ENCODE peak calls at places on chromosomes 1 and 21, in seven cellular contexts. F is activated CD8-positive, alpha-beta memory T cell treated with anti-CD3 and anti-CD28 coated beads for 4 hours; D is GM06990; K is GM23248; E is Calu3; B is HFFc6; C is GM20000. S is an unnamed sample.

GRCh38 chr1:204920967-204921366 is 50.3 kb downstream of the NFASC start:
- DNase-seq in K (no peak), C (no peak), F (no peak), D (no peak), B (no peak), E (no peak), S (no peak)

GRCh38 chr1:82492168-82492567 is 691.4 kb downstream of the ADGRL2 start:
- DNase-seq in C (no peak), F (no peak), D (no peak), K (no peak), E (no peak), B (no peak), S (no peak)

GRCh38 chr1:203323587-203323986 is 18.3 kb downstream of the BTG2 start:
- DNase-seq in B (no peak), F (no peak), C (no peak), D (no peak), E (no peak), K (no peak), S (no peak)

GRCh38 chr1:17700981-17701870 is 53.9 kb upstream of the ACTL8 start:
- DNase-seq in F (no peak), C (no peak), E (no peak), K (no peak), B (no peak), D (no peak), S (no peak)

GRCh38 chr1:115296981-115297380 is 41.1 kb downstream of the NGF start:
- DNase-seq in D (peak; percentile 25), C (no peak), B (peak; percentile 33), K (peak; percentile 35), F (no peak), E (no peak), S (no peak)

GRCh38 chr1:91440845-91441244 is 36.2 kb upstream of the HFM1 start:
- DNase-seq in B (peak; percentile 6), E (no peak), C (no peak), K (peak; percentile 19), F (no peak), D (no peak), S (peak; percentile 6)

GRCh38 chr1:45796946-45797345 is 6.5 kb upstream of the MAST2 start:
- DNase-seq in D (no peak), E (no peak), F (no peak), C (no peak), K (no peak), B (no peak), S (no peak)

GRCh38 chr1:183043872-183044859 is 20.9 kb downstream of the LAMC1 start:
- DNase-seq in B (peak; percentile 94), D (no peak), K (peak; percentile 97), E (no peak), F (no peak), C (no peak), S (no peak)

GRCh38 chr1:67733741-67734690 is 49.0 kb downstream of the GADD45A start:
- DNase-seq in K (no peak), C (no peak), E (no peak), D (no peak), B (no peak), F (no peak), S (no peak)

GRCh38 chr1:200453544-200453905 is 43.7 kb upstream of the ZNF281 start:
- DNase-seq in F (no peak), B (peak; percentile 19), K (no peak), E (no peak), C (no peak), D (no peak), S (no peak)

GRCh38 chr1:15764890-15765289 is 6.3 kb downstream of the FBLIM1 start:
- DNase-seq in E (no peak), B (no peak), F (no peak), C (no peak), K (no peak), D (no peak), S (no peak)

GRCh38 chr1:44890007-44890406 is 47.0 kb upstream of the PTCH2 start:
- DNase-seq in K (no peak), E (no peak), B (no peak), D (no peak), C (no peak), F (no peak), S (no peak)

GRCh38 chr1:24745711-24746582 is 700 bp downstream of the CLIC4 start:
- DNase-seq in D (peak; percentile 62), B (peak; percentile 46), C (peak; percentile 44), F (no peak), E (peak; percentile 21), K (peak; percentile 80), S (no peak)

GRCh38 chr1:10635385-10635896 is 160.7 kb downstream of the PEX14 start:
- DNase-seq in E (no peak), D (no peak), B (no peak), C (no peak), K (peak; percentile 86), F (no peak), S (no peak)

GRCh38 chr1:205672929-205673328 is 7.4 kb downstream of the SLC45A3 start:
- DNase-seq in K (no peak), B (no peak), E (no peak), D (no peak), C (no peak), F (no peak), S (no peak)

GRCh38 chr1:60972841-60973364 is 109.5 kb upstream of the NFIA start:
- DNase-seq in K (peak; percentile 90), F (no peak), C (no peak), B (peak; percentile 88), E (no peak), D (no peak), S (no peak)

GRCh38 chr1:7418442-7419080 is 352.5 kb upstream of the VAMP3 start:
- DNase-seq in E (no peak), K (no peak), C (no peak), F (no peak), D (no peak), B (no peak), S (no peak)

GRCh38 chr21:38244885-38245869 is 11.6 kb upstream of the KCNJ15 start:
- DNase-seq in B (peak; percentile 97), C (peak; percentile 51), E (peak; percentile 37), K (peak; percentile 98), D (peak; percentile 45), F (peak; percentile 19), S (no peak)

GRCh38 chr1:24253569-24253968 is 65.6 kb upstream of the GRHL3 start:
- DNase-seq in B (no peak), K (no peak), F (no peak), E (no peak), D (no peak), C (no peak), S (no peak)

GRCh38 chr1:37481289-37482003 is 7.1 kb downstream of the ZC3H12A start:
- DNase-seq in C (no peak), E (no peak), D (no peak), F (no peak), B (no peak), K (peak; percentile 24), S (no peak)

GRCh38 chr1:77680173-77680572 is 2.3 kb downstream of the ZZZ3 start:
- DNase-seq in F (no peak), D (no peak), K (no peak), C (no peak), B (no peak), E (no peak), S (no peak)

GRCh38 chr21:34360488-34361241 is 3.1 kb upstream of the KCNE2 start:
- DNase-seq in D (no peak), B (no peak), C (no peak), E (no peak), F (no peak), K (no peak), S (no peak)

GRCh38 chr1:4724695-4725250 is 70.4 kb downstream of the AJAP1 start:
- DNase-seq in E (no peak), F (no peak), B (no peak), D (no peak), C (peak; percentile 36), K (no peak), S (no peak)

GRCh38 chr1:82790556-82790955 is 989.8 kb downstream of the ADGRL2 start:
- DNase-seq in D (no peak), B (no peak), K (no peak), E (no peak), C (no peak), F (no peak), S (no peak)

GRCh38 chr1:54885237-54885679 is 1.7 kb downstream of the DHCR24 start:
- DNase-seq in C (no peak), D (no peak), B (no peak), E (no peak), F (no peak), K (no peak), S (no peak)